ENCODE peak calls at places on chromosomes 11 and 22, in eight cellular contexts. D is tibial nerve, K is IMR-90, M is H54, C is body of pancreas, J is lower leg skin, T is upper lobe of left lung, Y is ovary. S is an unnamed sample.

GRCh38 chr11:6629892-6630631 is 10.8 kb upstream of the TPP1 start:
- DNase-seq in D (no peak), Y (no peak), J (peak), K (no peak), T (no peak), M (no peak), C (peak), S (no peak)

GRCh38 chr22:32446321-32446720 is 17.9 kb downstream of the BPIFC start:
- DNase-seq in T (no peak), K (peak), D (no peak), J (no peak), Y (no peak), C (no peak), M (no peak), S (no peak)

GRCh38 chr11:126149759-126150236 is 61.7 kb downstream of the RPUSD4 start:
- DNase-seq in T (no peak), J (no peak), D (no peak), M (no peak), Y (peak), K (no peak), C (no peak), S (no peak)

GRCh38 chr11:44989831-44990566 is 39.3 kb upstream of the TP53I11 start:
- DNase-seq in D (no peak), Y (no peak), C (peak), T (no peak), J (peak), M (no peak), K (no peak), S (no peak)

GRCh38 chr11:33790088-33790487 is 15.8 kb upstream of the FBXO3 start:
- DNase-seq in Y (no peak), D (no peak), M (no peak), T (no peak), J (no peak), C (no peak), K (no peak), S (no peak)

GRCh38 chr11:12840871-12841516 is 166.8 kb downstream of the TEAD1 start:
- DNase-seq in C (no peak), T (no peak), M (no peak), J (no peak), Y (no peak), D (no peak), K (peak), S (no peak)

GRCh38 chr22:45285431-45286058 is 796 bp downstream of the UPK3A start:
- DNase-seq in C (no peak), J (no peak), Y (peak), M (no peak), T (no peak), K (no peak), D (no peak), S (no peak)

GRCh38 chr11:79054636-79055035 is 386.2 kb downstream of the TENM4 start:
- DNase-seq in Y (no peak), C (no peak), D (no peak), T (no peak), J (no peak), M (peak), K (peak), S (no peak)

GRCh38 chr11:6320411-6321207 is at the start of gene CAVIN3:
- DNase-seq in M (no peak), Y (peak), J (peak), K (peak), C (peak), T (peak), D (peak), S (peak)

GRCh38 chr11:15071556-15072255 is 1.7 kb upstream of the CALCB start:
- DNase-seq in M (no peak), T (no peak), K (no peak), C (no peak), Y (no peak), D (no peak), J (no peak), S (no peak)

GRCh38 chr22:45742866-45743450 is 71.3 kb downstream of the ATXN10 start:
- DNase-seq in K (peak), C (peak), J (no peak), M (no peak), D (no peak), T (peak), Y (no peak), S (peak)

GRCh38 chr11:33899383-33900037 is 7.6 kb upstream of the LMO2 start:
- DNase-seq in D (peak), T (peak), K (peak), M (peak), Y (peak), J (peak), C (peak), S (no peak)

DNA sequence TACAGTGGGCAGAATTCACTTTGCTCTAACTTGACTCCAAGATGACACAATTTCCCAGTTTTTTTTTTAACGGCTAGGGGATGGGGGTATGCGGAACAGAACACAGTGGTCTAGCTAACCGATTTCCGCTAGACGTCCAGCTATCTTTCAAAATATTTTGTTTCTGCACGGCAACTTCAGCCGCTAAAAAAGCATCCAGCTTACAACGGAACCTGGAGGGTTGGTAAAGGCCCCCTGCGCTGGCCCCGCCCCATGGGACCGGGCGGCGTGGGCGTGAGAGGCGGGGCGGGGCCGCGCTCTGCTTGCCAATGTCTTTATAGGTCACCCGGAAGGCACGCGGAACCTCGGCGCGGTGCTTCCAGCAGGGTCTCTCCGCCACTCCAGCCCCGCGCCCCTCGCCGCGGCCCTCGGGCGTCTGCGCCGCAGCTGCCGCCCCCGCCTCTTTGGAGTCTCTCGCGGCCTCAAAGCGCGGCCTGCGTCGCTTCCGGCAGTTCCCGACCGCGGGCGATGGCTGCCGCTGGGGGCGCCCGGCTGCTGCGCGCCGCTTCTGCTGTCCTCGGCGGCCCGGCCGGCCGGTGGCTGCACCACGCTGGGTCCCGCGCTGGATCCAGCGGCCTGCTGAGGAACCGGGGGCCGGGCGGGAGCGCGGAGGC is at the start of gene FDX1:
- DNase-seq in K (peak), J (peak), D (peak), C (peak), M (peak), Y (peak), T (peak), S (peak)
- TF ChIP-seq POLR2A in K (peak), J (no peak), D (peak), C (no peak), M (peak), Y (peak), T (peak), S (peak)

DNA sequence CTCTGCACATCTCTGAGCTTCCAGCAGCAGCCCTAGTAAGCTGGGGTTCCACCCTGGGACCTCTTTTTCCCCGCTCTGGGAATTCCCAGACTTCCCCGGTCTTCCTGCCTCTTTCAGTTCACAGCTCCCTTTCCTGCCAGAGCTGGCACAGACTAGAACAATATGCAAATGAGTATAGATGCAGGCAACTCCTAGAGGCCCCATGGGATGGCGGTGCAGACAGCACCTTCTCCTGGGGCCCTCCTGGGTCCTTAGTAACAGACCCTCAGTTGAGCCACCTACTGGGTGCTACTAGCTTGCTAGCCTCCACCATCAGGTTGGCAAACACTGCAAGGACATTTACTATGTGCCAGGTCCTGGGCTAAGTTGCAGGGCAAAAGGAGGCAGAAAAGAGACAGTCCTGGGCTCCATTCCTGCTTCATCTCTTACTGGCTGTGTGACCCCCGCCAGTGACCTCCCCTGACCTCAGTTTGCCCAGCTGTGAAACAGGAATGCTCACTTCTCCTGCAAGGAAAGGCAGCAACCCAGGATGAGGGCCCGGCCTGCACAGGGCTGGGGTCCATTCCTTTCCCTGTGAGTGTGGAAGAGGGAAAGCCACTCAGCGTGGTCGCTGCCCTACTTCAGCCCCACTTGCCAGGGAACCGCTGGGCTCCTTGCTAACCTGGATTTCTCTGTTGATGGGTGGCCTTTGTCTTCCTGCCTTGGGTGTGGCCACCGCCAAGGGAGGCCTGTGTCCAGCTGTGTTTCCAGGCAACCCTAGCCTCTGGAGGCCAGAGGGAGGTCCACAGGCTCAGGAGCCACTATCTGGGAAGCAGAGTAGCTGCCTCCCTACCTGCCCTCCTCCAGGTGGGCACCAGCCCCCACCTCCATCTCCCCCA is 7.3 kb downstream of the RELT start:
- DNase-seq in M (no peak), D (no peak), J (no peak), K (no peak), C (no peak), Y (no peak), T (peak), S (no peak)
- TF ChIP-seq POLR2A in M (no peak), D (no peak), J (no peak), K (no peak), C (no peak), Y (no peak), T (no peak), S (no peak)

DNA sequence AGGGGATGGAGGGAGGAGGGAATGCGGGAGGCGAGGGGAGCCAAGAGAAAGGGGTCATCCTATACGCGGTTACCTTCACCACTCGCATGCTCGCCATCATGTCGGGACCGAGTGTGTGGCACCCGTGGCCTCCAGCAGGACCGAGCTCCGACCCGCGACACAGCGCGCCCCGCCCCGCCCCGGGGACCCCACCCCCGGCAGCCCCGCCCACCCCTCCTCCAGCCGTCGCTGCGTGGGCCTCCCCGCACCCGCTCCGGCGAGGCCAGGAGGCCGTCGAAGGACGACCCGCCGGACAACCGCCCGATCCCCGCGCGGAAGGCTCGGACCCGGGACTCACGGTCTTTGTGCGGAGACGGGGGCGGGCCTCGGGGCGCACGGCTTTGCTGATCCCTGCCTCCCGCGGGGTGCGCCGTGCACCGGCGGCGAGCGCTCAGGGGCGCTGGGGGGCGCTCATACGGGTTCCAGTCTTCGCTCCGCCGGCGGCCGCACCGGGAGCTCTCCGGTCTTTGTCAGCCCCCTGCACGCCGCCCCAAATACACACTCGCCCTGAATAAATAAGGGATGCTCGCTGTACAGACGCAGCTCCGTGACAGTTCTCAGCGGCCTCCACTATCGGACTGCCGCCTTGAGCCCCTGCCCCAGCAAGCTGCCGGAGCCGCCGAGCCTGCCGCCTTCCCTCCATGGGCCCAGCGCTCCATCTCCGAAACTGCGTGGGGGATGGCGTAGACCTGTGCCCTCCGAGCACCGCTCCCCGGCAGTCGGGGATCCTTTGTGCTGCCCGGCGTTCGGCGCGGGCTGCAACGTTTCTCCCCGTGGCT is at the start of gene UBE2L6:
- DNase-seq in T (peak), M (peak), D (peak), J (peak), K (no peak), Y (peak), C (peak), S (peak)
- TF ChIP-seq POLR2A in T (no peak), M (peak), D (no peak), J (no peak), K (no peak), Y (peak), C (peak), S (peak)

DNA sequence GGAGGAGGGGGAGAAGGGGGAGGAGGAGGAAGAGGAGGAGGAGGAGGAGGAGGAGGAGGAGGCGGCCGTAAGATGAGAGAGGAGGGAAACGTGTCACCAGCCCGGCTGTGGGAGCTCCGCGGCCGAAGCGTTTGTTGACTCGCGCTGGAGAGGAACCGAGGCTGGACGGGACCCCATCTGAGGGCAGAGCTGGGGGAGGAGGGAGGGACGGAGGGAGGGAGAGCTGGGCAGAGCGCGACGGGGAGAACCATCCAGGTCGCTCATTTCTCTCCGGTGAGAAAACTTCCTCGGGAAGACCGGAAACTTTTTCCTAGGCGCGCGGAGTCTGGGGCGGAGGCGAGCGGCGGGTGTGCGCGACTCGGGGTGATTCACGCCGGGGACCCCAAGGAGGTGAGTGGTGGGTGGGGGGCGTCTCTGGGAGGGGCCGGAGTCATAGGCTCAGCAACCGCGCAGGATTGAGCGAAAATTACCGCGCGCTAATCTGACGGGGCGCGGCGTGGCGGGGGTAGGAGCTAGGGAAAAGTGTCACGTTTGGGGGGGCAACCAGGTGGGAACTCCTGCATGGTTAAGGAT is 80.3 kb downstream of the PRR5L start:
- DNase-seq in C (no peak), J (no peak), D (no peak), Y (peak), M (no peak), T (no peak), K (peak), S (peak)
- TF ChIP-seq POLR2A in C (no peak), J (no peak), D (no peak), Y (no peak), M (peak), T (no peak), K (no peak), S (no peak)

GRCh38 chr11:66006891-66007176 is 4.5 kb downstream of the BANF1 start:
- DNase-seq in D (no peak), J (no peak), M (no peak), T (no peak), Y (no peak), K (no peak), C (no peak), S (no peak)

GRCh38 chr11:66004186-66004585 is 1.9 kb downstream of the BANF1 start:
- DNase-seq in C (no peak), J (no peak), Y (no peak), K (no peak), T (no peak), M (no peak), D (no peak), S (no peak)

GRCh38 chr11:66007201-66007634 is 4.6 kb upstream of the CST6 start:
- DNase-seq in M (no peak), D (no peak), K (no peak), T (no peak), J (no peak), C (no peak), Y (no peak), S (no peak)

GRCh38 chr11:66008095-66008467 is 3.7 kb upstream of the CST6 start:
- DNase-seq in D (no peak), Y (no peak), J (no peak), C (no peak), T (no peak), M (no peak), K (no peak), S (no peak)

DNA sequence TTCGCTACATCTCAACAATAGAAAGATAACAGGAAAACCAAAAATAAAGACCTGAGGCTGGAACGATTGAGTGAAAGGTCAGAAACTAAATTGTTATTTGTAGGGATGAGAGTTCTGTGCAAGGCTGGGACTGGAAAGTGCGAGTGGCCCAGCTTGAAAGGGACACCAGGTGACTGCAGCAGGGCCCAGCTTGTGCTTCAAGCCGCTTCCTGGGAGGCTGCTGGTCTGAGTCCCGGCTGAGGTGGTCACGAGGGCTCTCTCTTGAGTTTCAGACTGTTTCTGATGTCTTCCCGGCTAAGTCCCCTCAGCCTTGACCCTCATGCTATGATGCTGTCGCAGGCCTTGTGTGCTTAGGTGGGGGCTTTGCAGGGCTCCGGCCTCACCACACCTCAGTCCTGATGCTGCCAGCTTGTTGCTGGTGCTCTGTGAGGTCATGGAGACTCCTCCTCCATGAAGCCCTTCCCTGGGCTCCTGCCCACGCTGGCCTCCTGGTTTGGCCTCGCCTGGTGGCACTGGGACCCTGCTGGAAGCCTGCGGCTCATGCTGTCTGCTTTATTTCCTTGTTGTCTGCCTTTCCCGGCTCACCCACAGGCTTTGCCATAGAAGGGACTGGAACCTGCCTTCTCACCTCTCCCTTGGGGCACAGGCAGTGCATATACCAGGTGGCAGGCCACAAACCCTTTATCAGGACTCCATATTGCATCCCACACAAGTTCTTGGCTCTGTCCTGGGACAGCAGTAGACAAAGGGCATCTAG is 4.0 kb downstream of the BANF1 start:
- DNase-seq in J (no peak), Y (no peak), T (no peak), M (no peak), K (no peak), D (no peak), C (no peak), S (no peak)
- TF ChIP-seq POLR2A in J (no peak), Y (no peak), T (no peak), M (peak), K (no peak), D (no peak), C (no peak), S (no peak)

GRCh38 chr11:75474240-75474639 is 41.2 kb upstream of the KLHL35 start:
- DNase-seq in Y (no peak), C (no peak), D (no peak), K (peak), J (no peak), M (no peak), T (no peak), S (no peak)

GRCh38 chr11:75477614-75477935 is 44.6 kb upstream of the KLHL35 start:
- DNase-seq in K (no peak), T (no peak), D (no peak), C (no peak), Y (no peak), M (no peak), J (no peak), S (no peak)

GRCh38 chr11:75474878-75475766 is 42.1 kb upstream of the KLHL35 start:
- DNase-seq in M (no peak), D (peak), Y (peak), J (no peak), K (peak), T (peak), C (peak), S (peak)

GRCh38 chr11:75476716-75477613 is 44.0 kb upstream of the KLHL35 start:
- DNase-seq in Y (no peak), C (peak), K (no peak), J (no peak), D (no peak), M (no peak), T (peak), S (no peak)

DNA sequence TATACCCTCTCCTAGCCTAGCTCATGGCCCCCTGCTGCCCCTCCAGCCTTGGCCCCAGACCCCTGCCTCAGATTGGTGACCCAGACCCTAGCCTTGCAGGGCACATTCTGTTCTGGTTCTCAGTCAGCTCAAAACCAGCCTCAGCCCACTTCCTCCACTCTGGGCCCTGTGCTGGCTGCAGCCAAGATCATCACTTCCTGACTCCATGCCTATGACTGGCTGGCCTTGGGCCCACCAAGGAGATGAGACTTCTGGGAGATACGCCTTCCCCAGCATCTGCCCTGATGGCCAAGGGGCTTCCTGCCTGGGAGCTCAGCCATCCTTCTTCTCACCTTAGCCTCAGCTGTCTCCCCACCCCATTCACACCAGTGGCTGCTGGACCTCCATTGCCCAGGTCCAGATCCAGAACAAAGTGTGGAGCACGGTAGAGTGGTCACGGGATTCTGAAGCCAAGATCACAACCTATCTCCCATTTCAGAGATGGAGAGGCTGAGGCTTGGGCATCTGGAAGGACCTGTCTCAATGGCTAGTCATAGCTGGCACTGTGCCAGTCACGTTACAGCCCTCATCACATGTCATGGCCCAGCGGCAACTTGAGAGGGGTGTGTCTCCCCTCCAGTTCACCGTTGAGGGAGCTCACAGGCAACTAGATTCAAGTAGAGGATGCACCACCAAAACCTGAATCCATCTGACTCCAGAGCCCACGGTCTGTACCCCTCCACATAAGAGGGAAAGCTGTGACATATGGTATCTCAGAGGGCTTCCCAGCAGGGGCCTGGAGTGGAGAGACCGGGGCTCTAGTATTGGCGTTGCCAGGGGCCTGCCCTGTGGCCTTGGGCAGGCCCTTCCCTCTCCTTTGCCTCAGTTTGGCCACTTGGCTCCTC is 43.0 kb upstream of the KLHL35 start:
- DNase-seq in T (peak), Y (peak), K (peak), D (peak), C (peak), J (peak), M (no peak), S (no peak)
- TF ChIP-seq POLR2A in T (no peak), Y (no peak), K (no peak), D (no peak), C (no peak), J (no peak), M (no peak), S (no peak)